ENCODE peak calls at places on chromosomes 11 and 22, in nine cellular contexts. X, T, E, H, B, N, I, A and L are unnamed samples. For H3K36me3, the result is how much of the 10 kb centered on the place peaks cover.

GRCh38 chr11:120854988-120855387 is 168.9 kb upstream of the TBCEL start:
- DNase-seq in X (no peak), T (no peak), E (no peak), H (no peak), B (no peak), N (no peak), I (no peak), A (no peak), L (peak)

GRCh38 chr11:30936476-30936875 is 350.3 kb upstream of the MPPED2 start:
- DNase-seq in X (no peak), T (no peak), E (no peak), H (no peak), B (no peak), N (no peak), I (no peak), A (no peak), L (peak)

GRCh38 chr11:88193278-88193677 is 18.0 kb upstream of the RAB38 start:
- DNase-seq in X (no peak), T (no peak), E (peak), H (no peak), B (no peak), N (no peak), I (no peak), A (no peak), L (no peak)

GRCh38 chr11:126585388-126586302 is 230.2 kb downstream of the ST3GAL4 start:
- DNase-seq in X (peak), T (peak), E (no peak), H (peak), B (peak), N (no peak), I (peak), A (no peak), L (peak)

GRCh38 chr22:24827305-24827704 is 21.3 kb downstream of the SGSM1 start:
- DNase-seq in X (no peak), T (no peak), E (no peak), H (peak), B (no peak), N (no peak), I (peak), A (no peak), L (no peak)

GRCh38 chr22:33202455-33202854 is 144.3 kb upstream of the SYN3 start:
- DNase-seq in X (no peak), T (no peak), E (peak), H (no peak), B (no peak), N (no peak), I (no peak), A (no peak), L (no peak)

GRCh38 chr22:49406879-49407587 is 420.6 kb downstream of the BRD1 start:
- DNase-seq in X (no peak), T (no peak), E (no peak), H (no peak), B (no peak), N (no peak), I (no peak), A (no peak), L (no peak)

GRCh38 chr11:118612378-118612777 is 5.0 kb downstream of the PHLDB1 start:
- DNase-seq in X (peak), T (no peak), E (no peak), H (no peak), B (peak), N (no peak), I (no peak), A (no peak), L (peak)

GRCh38 chr11:103537904-103538502 is 428.8 kb downstream of the DYNC2H1 start:
- DNase-seq in X (peak), T (peak), E (no peak), H (peak), B (peak), N (peak), I (peak), A (no peak), L (peak)

GRCh38 chr11:10418950-10419310 is 36.1 kb upstream of the AMPD3 start:
- DNase-seq in X (no peak), T (no peak), E (no peak), H (no peak), B (no peak), N (no peak), I (no peak), A (no peak), L (no peak)

GRCh38 chr22:45742866-45743450 is 71.3 kb downstream of the ATXN10 start:
- DNase-seq in X (no peak), T (no peak), E (no peak), H (peak), B (no peak), N (no peak), I (peak), A (no peak), L (peak)
- H3K36me3 ChIP-seq in X (under half), T (half or more), E (half or more), H (under half), B (under half), N (under half), I (half or more), A (under half), L (under half)

GRCh38 chr11:74138572-74138971 is 32.2 kb downstream of the C2CD3 start:
- DNase-seq in X (peak), T (no peak), E (no peak), H (peak), B (no peak), N (peak), I (peak), A (no peak), L (peak)
- TF ChIP-seq EZH2phosphoT487 in X (no peak), T (no peak), E (no peak), H (no peak), B (no peak), N (no peak), I (no peak), A (no peak), L (no peak)

DNA sequence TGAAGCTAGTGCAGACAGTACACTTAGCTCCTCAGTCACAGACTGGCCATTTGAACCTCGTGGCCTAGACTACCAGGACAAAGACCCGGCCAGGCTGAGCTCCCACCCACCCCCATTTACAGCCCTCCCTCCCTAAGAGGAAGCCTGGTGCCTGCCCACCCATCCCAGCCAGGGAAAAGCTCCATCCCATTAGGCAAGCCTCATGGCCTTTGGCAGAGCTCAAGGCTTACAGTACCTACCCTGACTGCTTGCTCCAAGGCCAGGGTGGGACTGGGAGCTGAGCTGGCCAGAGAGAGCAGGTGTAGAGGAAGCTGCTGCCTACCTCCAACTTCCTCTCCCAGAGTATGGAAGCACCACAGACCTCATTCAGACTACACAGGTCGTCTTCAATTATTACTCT is 7.5 kb downstream of the PIK3IP1 start:
- DNase-seq in X (no peak), T (no peak), E (no peak), H (no peak), B (peak), N (no peak), I (no peak), A (no peak), L (no peak)
- H3K36me3 ChIP-seq in X (under half), T (under half), E (under half), H (under half), B (under half), N (under half), I (under half), A (under half), L (under half)

GRCh38 chr11:71433648-71434450 is 14.3 kb downstream of the DHCR7 start:
- DNase-seq in X (no peak), T (no peak), E (no peak), H (peak), B (no peak), N (no peak), I (no peak), A (no peak), L (peak)
- TF ChIP-seq EZH2phosphoT487 in X (no peak), T (no peak), E (no peak), H (no peak), B (no peak), N (no peak), I (no peak), A (no peak), L (no peak)

GRCh38 chr11:70418130-70418529 is 19.8 kb downstream of the CTTN start:
- DNase-seq in X (no peak), T (no peak), E (no peak), H (no peak), B (no peak), N (no peak), I (no peak), A (no peak), L (no peak)
- H3K36me3 ChIP-seq in X (half or more), T (half or more), E (under half), H (under half), B (under half), N (under half), I (half or more), A (under half), L (half or more)

GRCh38 chr22:37021041-37021440 is 1.5 kb downstream of the MPST start:
- DNase-seq in X (no peak), T (no peak), E (no peak), H (no peak), B (no peak), N (no peak), I (no peak), A (no peak), L (no peak)

GRCh38 chr22:37018086-37018814 is 997 bp downstream of the TST start:
- DNase-seq in X (peak), T (no peak), E (no peak), H (no peak), B (no peak), N (no peak), I (no peak), A (no peak), L (no peak)

GRCh38 chr22:37018815-37019308 is 385 bp downstream of the TST start:
- DNase-seq in X (peak), T (peak), E (no peak), H (peak), B (peak), N (no peak), I (peak), A (no peak), L (peak)

GRCh38 chr22:37020192-37020479 is 594 bp downstream of the MPST start:
- DNase-seq in X (no peak), T (peak), E (peak), H (peak), B (no peak), N (peak), I (peak), A (peak), L (peak)

GRCh38 chr22:37019309-37020191 is at the start of the genes MPST and TST:
- DNase-seq in X (peak), T (peak), E (peak), H (peak), B (peak), N (no peak), I (peak), A (peak), L (peak)
- TF ChIP-seq EZH2phosphoT487 in X (no peak), T (no peak), E (no peak), H (no peak), B (no peak), N (no peak), I (no peak), A (no peak), L (no peak)

GRCh38 chr22:21963790-21964211 is 11.2 kb upstream of the PPM1F start:
- DNase-seq in X (no peak), T (no peak), E (no peak), H (no peak), B (no peak), N (no peak), I (no peak), A (no peak), L (no peak)
- H3K36me3 ChIP-seq in X (under half), T (under half), E (half or more), H (under half), B (under half), N (under half), I (under half), A (under half), L (under half)

GRCh38 chr22:19554834-19555404 is 30.7 kb upstream of the CLDN5 start:
- DNase-seq in X (peak), T (peak), E (no peak), H (no peak), B (peak), N (peak), I (peak), A (no peak), L (peak)
- TF ChIP-seq EZH2phosphoT487 in X (no peak), T (no peak), E (no peak), H (no peak), B (no peak), N (no peak), I (no peak), A (no peak), L (no peak)